ENCODE peak calls at places on chromosomes 4 and X, in nine cellular contexts. One of them, this sample, is unnamed. For H3K4me1, the result is how much of the 10 kb centered on the place peaks cover.

GRCh38 chrX:69324851-69325250 is 159.6 kb upstream of the PJA1 start:
- DNase-seq in heart right ventricle: no peak
- DNase-seq in tibial artery: no peak
- DNase-seq in body of pancreas: peak
- DNase-seq in K562: no peak
- DNase-seq in left lung: no peak
- DNase-seq in PC-3: no peak
- DNase-seq in uterus: no peak
- DNase-seq in GM23338: no peak
- DNase-seq in this sample: no peak

GRCh38 chr4:87365348-87365747 is 25.6 kb downstream of the HSD17B11 start:
- DNase-seq in K562: no peak
- DNase-seq in uterus: no peak
- DNase-seq in GM23338: no peak
- DNase-seq in PC-3: no peak
- DNase-seq in heart right ventricle: no peak
- DNase-seq in tibial artery: no peak
- DNase-seq in left lung: no peak
- DNase-seq in body of pancreas: no peak
- DNase-seq in this sample: no peak

GRCh38 chr4:152591876-152592275 is 56.0 kb upstream of the FBXW7 start:
- DNase-seq in GM23338: no peak
- DNase-seq in tibial artery: no peak
- DNase-seq in body of pancreas: no peak
- DNase-seq in left lung: no peak
- DNase-seq in heart right ventricle: no peak
- DNase-seq in PC-3: no peak
- DNase-seq in uterus: no peak
- DNase-seq in K562: no peak
- DNase-seq in this sample: no peak

GRCh38 chrX:118420462-118420861 is 74.6 kb downstream of the WDR44 start:
- DNase-seq in PC-3: no peak
- DNase-seq in K562: no peak
- DNase-seq in tibial artery: no peak
- DNase-seq in body of pancreas: no peak
- DNase-seq in heart right ventricle: no peak
- DNase-seq in left lung: no peak
- DNase-seq in uterus: no peak
- DNase-seq in GM23338: no peak
- DNase-seq in this sample: no peak

GRCh38 chr4:27911047-27911446 is 1050.4 kb downstream of the STIM2 start:
- DNase-seq in K562: no peak
- DNase-seq in left lung: no peak
- DNase-seq in tibial artery: no peak
- DNase-seq in body of pancreas: no peak
- DNase-seq in PC-3: no peak
- DNase-seq in uterus: no peak
- DNase-seq in heart right ventricle: no peak
- DNase-seq in GM23338: no peak
- DNase-seq in this sample: no peak

GRCh38 chr4:170190265-170190664 is 100.5 kb upstream of the AADAT start:
- DNase-seq in GM23338: no peak
- DNase-seq in body of pancreas: no peak
- DNase-seq in left lung: no peak
- DNase-seq in PC-3: peak
- DNase-seq in K562: no peak
- DNase-seq in heart right ventricle: no peak
- DNase-seq in uterus: no peak
- DNase-seq in tibial artery: no peak
- DNase-seq in this sample: no peak

GRCh38 chr4:1285790-1286553 is 3.7 kb upstream of the MAEA start:
- DNase-seq in heart right ventricle: no peak
- DNase-seq in PC-3: peak
- DNase-seq in tibial artery: no peak
- DNase-seq in left lung: no peak
- DNase-seq in uterus: no peak
- DNase-seq in K562: no peak
- DNase-seq in body of pancreas: peak
- DNase-seq in GM23338: peak
- DNase-seq in this sample: peak

GRCh38 chr4:81600511-81601269 is 129.0 kb upstream of the RASGEF1B start:
- DNase-seq in K562: no peak
- DNase-seq in heart right ventricle: peak
- DNase-seq in GM23338: no peak
- DNase-seq in left lung: peak
- DNase-seq in body of pancreas: peak
- DNase-seq in uterus: peak
- DNase-seq in tibial artery: no peak
- DNase-seq in PC-3: no peak
- DNase-seq in this sample: no peak

GRCh38 chr4:110970642-110971041 is 347.8 kb upstream of the PITX2 start:
- DNase-seq in GM23338: peak
- DNase-seq in K562: no peak
- DNase-seq in heart right ventricle: no peak
- DNase-seq in tibial artery: no peak
- DNase-seq in uterus: no peak
- DNase-seq in left lung: no peak
- DNase-seq in body of pancreas: peak
- DNase-seq in PC-3: peak
- DNase-seq in this sample: peak

GRCh38 chr4:28555851-28556250 is 1695.2 kb downstream of the STIM2 start:
- DNase-seq in GM23338: no peak
- DNase-seq in heart right ventricle: no peak
- DNase-seq in left lung: no peak
- DNase-seq in PC-3: peak
- DNase-seq in K562: no peak
- DNase-seq in uterus: no peak
- DNase-seq in tibial artery: no peak
- DNase-seq in body of pancreas: no peak
- DNase-seq in this sample: no peak

GRCh38 chrX:68995386-68995779 is 166.6 kb downstream of the EFNB1 start:
- DNase-seq in left lung: no peak
- DNase-seq in uterus: no peak
- DNase-seq in K562: no peak
- DNase-seq in heart right ventricle: no peak
- DNase-seq in GM23338: no peak
- DNase-seq in tibial artery: no peak
- DNase-seq in body of pancreas: no peak
- DNase-seq in PC-3: no peak
- DNase-seq in this sample: no peak

GRCh38 chrX:18410038-18410437 is 15.4 kb upstream of the CDKL5 start:
- DNase-seq in uterus: no peak
- DNase-seq in GM23338: peak
- DNase-seq in heart right ventricle: no peak
- DNase-seq in left lung: no peak
- DNase-seq in body of pancreas: peak
- DNase-seq in PC-3: peak
- DNase-seq in tibial artery: no peak
- DNase-seq in K562: no peak
- DNase-seq in this sample: peak

GRCh38 chr4:17068885-17069284 is 170.4 kb upstream of the LDB2 start:
- DNase-seq in body of pancreas: no peak
- DNase-seq in PC-3: no peak
- DNase-seq in heart right ventricle: no peak
- DNase-seq in K562: no peak
- DNase-seq in uterus: peak
- DNase-seq in tibial artery: no peak
- DNase-seq in left lung: no peak
- DNase-seq in GM23338: no peak
- DNase-seq in this sample: no peak

GRCh38 chr4:17068396-17068795 is 170.0 kb upstream of the LDB2 start:
- DNase-seq in PC-3: no peak
- DNase-seq in GM23338: no peak
- DNase-seq in K562: no peak
- DNase-seq in body of pancreas: no peak
- DNase-seq in uterus: no peak
- DNase-seq in left lung: no peak
- DNase-seq in heart right ventricle: no peak
- DNase-seq in tibial artery: no peak
- DNase-seq in this sample: no peak

GRCh38 chr4:17065821-17066220 is 167.4 kb upstream of the LDB2 start:
- DNase-seq in body of pancreas: no peak
- DNase-seq in PC-3: no peak
- DNase-seq in uterus: no peak
- DNase-seq in tibial artery: no peak
- DNase-seq in left lung: no peak
- DNase-seq in K562: no peak
- DNase-seq in GM23338: no peak
- DNase-seq in heart right ventricle: no peak
- DNase-seq in this sample: no peak

GRCh38 chr4:17066241-17066640 is 167.8 kb upstream of the LDB2 start:
- DNase-seq in tibial artery: no peak
- DNase-seq in GM23338: no peak
- DNase-seq in left lung: no peak
- DNase-seq in uterus: no peak
- DNase-seq in PC-3: no peak
- DNase-seq in K562: no peak
- DNase-seq in body of pancreas: no peak
- DNase-seq in heart right ventricle: no peak
- DNase-seq in this sample: no peak

DNA sequence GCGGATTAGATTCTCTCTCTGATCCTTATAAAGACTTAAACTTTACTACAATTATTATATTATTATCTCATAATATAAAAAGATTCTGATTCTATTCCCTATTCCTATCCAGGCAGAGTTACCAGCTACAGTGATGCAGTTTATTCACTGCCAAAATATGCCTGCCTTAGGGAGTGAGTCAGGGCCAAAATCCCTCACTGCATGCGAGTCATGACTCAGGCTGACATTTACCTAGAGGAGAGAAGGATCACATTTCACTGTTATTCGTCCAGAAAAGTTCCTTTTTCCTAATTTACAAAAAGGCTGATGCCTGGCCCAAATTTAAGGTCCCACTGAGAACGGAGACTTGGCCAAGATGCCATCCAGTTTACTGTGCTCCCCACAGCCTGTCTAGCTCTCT is 168.5 kb upstream of the LDB2 start:
- DNase-seq in uterus: peak
- DNase-seq in GM23338: no peak
- DNase-seq in body of pancreas: no peak
- DNase-seq in PC-3: peak
- DNase-seq in heart right ventricle: no peak
- DNase-seq in tibial artery: peak
- DNase-seq in K562: no peak
- DNase-seq in left lung: no peak
- DNase-seq in this sample: no peak
- H3K4me1 ChIP-seq in uterus: under half
- H3K4me1 ChIP-seq in GM23338: under half
- H3K4me1 ChIP-seq in body of pancreas: under half
- H3K4me1 ChIP-seq in PC-3: under half
- H3K4me1 ChIP-seq in heart right ventricle: under half
- H3K4me1 ChIP-seq in tibial artery: under half
- H3K4me1 ChIP-seq in K562: under half
- H3K4me1 ChIP-seq in left lung: under half
- H3K4me1 ChIP-seq in this sample: under half

DNA sequence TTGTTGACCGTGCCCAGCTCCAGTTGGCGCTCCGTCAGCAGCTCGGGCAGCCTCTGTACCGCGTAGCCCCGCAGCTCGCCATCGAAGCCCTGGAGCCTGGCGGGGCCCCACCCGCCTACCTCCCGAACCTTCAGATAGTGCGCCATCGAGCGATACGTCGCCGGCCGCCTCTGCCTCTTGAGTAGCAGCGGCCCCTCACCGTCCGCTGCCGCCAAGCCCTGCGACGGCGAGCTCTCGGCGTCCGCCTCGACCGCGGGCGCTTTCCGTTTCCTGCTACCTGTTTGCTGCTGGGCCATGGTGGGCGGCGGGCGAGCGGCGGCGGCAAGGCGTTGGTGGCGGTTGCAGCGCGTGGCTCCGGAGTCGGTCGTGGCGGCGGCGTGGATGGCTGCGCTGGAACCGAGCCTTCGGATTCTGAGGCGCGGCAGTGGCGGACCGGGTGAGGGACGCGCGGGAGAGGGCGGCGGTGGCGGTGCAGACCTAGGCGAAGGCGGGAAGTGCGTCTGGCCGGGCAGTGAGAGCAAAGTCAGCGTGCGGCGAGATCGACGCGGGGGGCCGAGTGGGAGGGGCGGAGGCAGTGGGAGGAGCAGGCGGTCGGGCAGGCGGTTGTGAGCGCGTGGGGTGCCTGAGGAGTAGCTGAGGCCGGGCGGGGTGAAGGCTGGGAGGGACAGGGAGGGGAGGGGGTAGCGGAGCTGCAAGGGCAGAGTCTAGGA is at the start of gene DCAF12L1:
- DNase-seq in left lung: no peak
- DNase-seq in heart right ventricle: no peak
- DNase-seq in tibial artery: no peak
- DNase-seq in uterus: no peak
- DNase-seq in PC-3: no peak
- DNase-seq in GM23338: peak
- DNase-seq in body of pancreas: no peak
- DNase-seq in K562: no peak
- DNase-seq in this sample: no peak
- TF ChIP-seq CTCF in left lung: no peak
- TF ChIP-seq CTCF in heart right ventricle: no peak
- TF ChIP-seq CTCF in tibial artery: no peak
- TF ChIP-seq CTCF in uterus: no peak
- TF ChIP-seq CTCF in PC-3: no peak
- TF ChIP-seq CTCF in GM23338: no peak
- TF ChIP-seq CTCF in body of pancreas: no peak
- TF ChIP-seq CTCF in K562: no peak
- TF ChIP-seq CTCF in this sample: no peak

DNA sequence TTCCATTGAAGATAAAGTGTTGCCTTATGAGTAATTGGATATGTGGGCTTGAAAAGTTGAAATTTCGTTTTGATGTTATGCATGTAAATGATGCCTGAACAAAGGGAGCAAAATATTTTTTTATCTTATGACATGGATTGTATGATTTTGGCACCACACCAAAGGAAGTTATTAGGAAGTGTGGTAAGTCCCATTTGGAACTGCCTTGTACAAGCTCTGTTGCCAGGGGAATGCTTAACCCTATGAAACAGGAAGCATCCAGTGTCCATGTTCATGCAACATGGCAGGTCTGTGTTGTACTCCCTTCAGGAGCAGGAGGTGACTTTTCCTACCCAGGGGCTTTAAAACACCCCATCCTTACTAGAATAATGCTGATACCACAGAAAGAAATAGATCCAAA is 13.2 kb downstream of the SMPX start:
- DNase-seq in left lung: no peak
- DNase-seq in K562: no peak
- DNase-seq in body of pancreas: no peak
- DNase-seq in uterus: no peak
- DNase-seq in PC-3: no peak
- DNase-seq in tibial artery: no peak
- DNase-seq in GM23338: no peak
- DNase-seq in heart right ventricle: no peak
- DNase-seq in this sample: no peak
- H3K4me1 ChIP-seq in left lung: under half
- H3K4me1 ChIP-seq in K562: under half
- H3K4me1 ChIP-seq in body of pancreas: under half
- H3K4me1 ChIP-seq in uterus: under half
- H3K4me1 ChIP-seq in PC-3: under half
- H3K4me1 ChIP-seq in tibial artery: under half
- H3K4me1 ChIP-seq in GM23338: under half
- H3K4me1 ChIP-seq in heart right ventricle: under half
- H3K4me1 ChIP-seq in this sample: under half

DNA sequence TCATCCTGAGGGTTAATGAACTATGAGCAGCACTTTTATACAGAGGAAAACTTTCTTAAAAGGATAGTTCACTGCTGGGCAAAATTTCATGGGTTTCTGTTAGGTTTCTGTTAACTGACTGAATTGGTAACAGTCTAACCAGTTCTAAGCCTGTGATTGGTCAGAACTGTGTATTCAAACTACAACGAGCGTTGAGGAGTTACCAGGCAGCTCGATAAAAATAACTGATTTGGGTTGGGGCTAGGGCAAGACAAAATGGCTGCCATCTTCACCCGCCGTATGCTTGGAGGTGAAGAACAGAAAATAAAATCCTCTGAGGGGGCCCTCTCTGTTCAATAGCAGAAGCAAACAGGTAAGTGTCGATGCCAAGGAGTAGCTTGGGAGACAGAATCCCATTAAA is 22.0 kb downstream of the FAM133A start:
- DNase-seq in PC-3: no peak
- DNase-seq in GM23338: peak
- DNase-seq in body of pancreas: no peak
- DNase-seq in K562: no peak
- DNase-seq in left lung: no peak
- DNase-seq in heart right ventricle: no peak
- DNase-seq in tibial artery: no peak
- DNase-seq in uterus: no peak
- DNase-seq in this sample: no peak
- TF ChIP-seq CTCF in PC-3: no peak
- TF ChIP-seq CTCF in GM23338: no peak
- TF ChIP-seq CTCF in body of pancreas: no peak
- TF ChIP-seq CTCF in K562: no peak
- TF ChIP-seq CTCF in left lung: no peak
- TF ChIP-seq CTCF in heart right ventricle: no peak
- TF ChIP-seq CTCF in tibial artery: no peak
- TF ChIP-seq CTCF in uterus: no peak
- TF ChIP-seq CTCF in this sample: no peak